ENCODE peak calls at places on chromosomes 2 and 18, in four cellular contexts. M is K562, G is GM12878, Z is HepG2. U is an unnamed sample.

GRCh38 chr2:112583497-112584133 is 794 bp upstream of the CHCHD5 start:
- DNase-seq in M (peak; percentile 38), G (no peak), Z (peak; percentile 75), U (peak; percentile 65)

GRCh38 chr18:6752200-6752873 is 22.8 kb downstream of the ARHGAP28 start:
- DNase-seq in M (no peak), G (no peak), Z (no peak), U (no peak)

GRCh38 chr2:180513389-180513788 is 467.0 kb upstream of the UBE2E3 start:
- DNase-seq in M (no peak), G (no peak), Z (no peak), U (no peak)

GRCh38 chr2:140797718-140798117 is 1333.1 kb downstream of the LRP1B start:
- DNase-seq in M (no peak), G (peak; percentile 23), Z (no peak), U (no peak)

GRCh38 chr2:23513245-23513880 is 128.4 kb downstream of the KLHL29 start:
- DNase-seq in M (no peak), G (no peak), Z (no peak), U (no peak)

GRCh38 chr18:25298853-25299274 is 53.1 kb downstream of the ZNF521 start:
- DNase-seq in M (peak; percentile 33), G (no peak), Z (no peak), U (no peak)

GRCh38 chr18:57051019-57051418 is 95.9 kb upstream of the BOD1L2 start:
- DNase-seq in M (no peak), G (no peak), Z (no peak), U (no peak)

GRCh38 chr18:22434973-22435608 is 17.4 kb upstream of the CTAGE1 start:
- DNase-seq in M (no peak), G (no peak), Z (no peak), U (peak; percentile 34)

GRCh38 chr2:197805598-197806316 is 1.4 kb downstream of the PLCL1 start:
- DNase-seq in M (no peak), G (no peak), Z (no peak), U (no peak)

GRCh38 chr2:51710222-51710621 is 678.3 kb upstream of the NRXN1 start:
- DNase-seq in M (peak; percentile 3), G (no peak), Z (peak; percentile 18), U (peak; percentile 23)

GRCh38 chr2:230472619-230473018 is 56.6 kb downstream of the SP100 start:
- DNase-seq in M (no peak), G (peak; percentile 34), Z (no peak), U (no peak)

GRCh38 chr2:26645792-26646191 is 4.6 kb upstream of the CIB4 start:
- DNase-seq in M (no peak), G (no peak), Z (no peak), U (no peak)

GRCh38 chr2:236871500-236872001 is 214.1 kb upstream of the COPS8 start:
- DNase-seq in M (no peak), G (no peak), Z (peak; percentile 5), U (peak; percentile 49)

GRCh38 chr2:105166671-105167070 is 74.9 kb upstream of the GPR45 start:
- DNase-seq in M (no peak), G (no peak), Z (no peak), U (no peak)

GRCh38 chr2:131092409-131093065 is 723 bp downstream of the FAM168B start:
- DNase-seq in M (no peak), G (no peak), Z (no peak), U (peak; percentile 17)

GRCh38 chr18:31454066-31454708 is 6.6 kb downstream of the DSG3 start:
- DNase-seq in M (no peak), G (no peak), Z (peak; percentile 1), U (peak; percentile 82)

GRCh38 chr2:191870744-191871143 is 23.9 kb upstream of the CAVIN2 start:
- DNase-seq in M (no peak), G (no peak), Z (no peak), U (peak; percentile 32)

GRCh38 chr18:34219651-34220050 is 5.1 kb downstream of the NOL4 start:
- DNase-seq in M (no peak), G (no peak), Z (no peak), U (no peak)

GRCh38 chr2:212021947-212022346 is 516.7 kb downstream of the ERBB4 start:
- DNase-seq in M (no peak), G (no peak), Z (peak; percentile 7), U (peak; percentile 32)

GRCh38 chr18:37476182-37476581 is 89.4 kb downstream of the CELF4 start:
- DNase-seq in M (peak; percentile 77), G (no peak), Z (peak; percentile 15), U (peak; percentile 24)

GRCh38 chr18:79953921-79954651 is 2.6 kb upstream of the SLC66A2 start:
- DNase-seq in M (no peak), G (no peak), Z (no peak), U (no peak)

GRCh38 chr2:24994325-24994724 is 22.6 kb upstream of the DNAJC27 start:
- DNase-seq in M (no peak), G (no peak), Z (no peak), U (no peak)

GRCh38 chr2:26696352-26696816 is 3.9 kb downstream of the KCNK3 start:
- DNase-seq in M (no peak), G (no peak), Z (no peak), U (peak; percentile 83)

GRCh38 chr18:60485207-60485606 is 112.6 kb upstream of the MC4R start:
- DNase-seq in M (no peak), G (no peak), Z (no peak), U (no peak)

GRCh38 chr2:2644040-2644439 is 313.0 kb upstream of the MYT1L start:
- DNase-seq in M (no peak), G (no peak), Z (no peak), U (no peak)

GRCh38 chr2:202036601-202037037 is 3.0 kb downstream of the FZD7 start:
- DNase-seq in M (no peak), G (no peak), Z (no peak), U (no peak)

GRCh38 chr18:32337821-32338220 is 132.9 kb downstream of the GAREM1 start:
- DNase-seq in M (no peak), G (no peak), Z (no peak), U (no peak)

GRCh38 chr18:45566025-45566740 is 49.1 kb upstream of the SLC14A2 start:
- DNase-seq in M (no peak), G (no peak), Z (no peak), U (no peak)

GRCh38 chr2:17754773-17755425 is 961 bp downstream of the GEN1 start:
- DNase-seq in M (peak; percentile 27), G (no peak), Z (peak; percentile 33), U (peak; percentile 49)

GRCh38 chr2:28663359-28663758 is 88.3 kb upstream of the PPP1CB start:
- DNase-seq in M (no peak), G (no peak), Z (peak; percentile 51), U (no peak)

GRCh38 chr2:105734762-105735538 is 9.8 kb upstream of the NCK2 start:
- DNase-seq in M (no peak), G (no peak), Z (no peak), U (no peak)

GRCh38 chr2:10947005-10947440 is 35.3 kb downstream of the KCNF1 start:
- DNase-seq in M (no peak), G (no peak), Z (no peak), U (no peak)

GRCh38 chr2:232838406-232838874 is 31.6 kb upstream of the SNORC start:
- DNase-seq in M (peak; percentile 19), G (peak; percentile 59), Z (peak; percentile 33), U (no peak)

GRCh38 chr18:36379426-36379984 is 82.0 kb downstream of the FHOD3 start:
- DNase-seq in M (no peak), G (no peak), Z (no peak), U (no peak)

GRCh38 chr2:95075440-95075885 is 46.1 kb downstream of the MRPS5 start:
- DNase-seq in M (no peak), G (no peak), Z (no peak), U (no peak)

GRCh38 chr18:49894827-49895226 is 81.5 kb upstream of the ACAA2 start:
- DNase-seq in M (no peak), G (no peak), Z (no peak), U (no peak)

GRCh38 chr18:49890041-49890440 is 76.7 kb upstream of the ACAA2 start:
- DNase-seq in M (no peak), G (no peak), Z (no peak), U (no peak)

GRCh38 chr18:49893036-49893435 is 79.7 kb upstream of the ACAA2 start:
- DNase-seq in M (no peak), G (no peak), Z (peak; percentile 29), U (no peak)

GRCh38 chr18:49886891-49887764 is 73.8 kb upstream of the ACAA2 start:
- DNase-seq in M (no peak), G (no peak), Z (no peak), U (no peak)

GRCh38 chr18:49892148-49892924 is 79.0 kb upstream of the ACAA2 start:
- DNase-seq in M (no peak), G (no peak), Z (peak; percentile 39), U (no peak)
- TF ChIP-seq MYC in M (no peak), G (no peak), Z (no peak), U (no peak)

DNA sequence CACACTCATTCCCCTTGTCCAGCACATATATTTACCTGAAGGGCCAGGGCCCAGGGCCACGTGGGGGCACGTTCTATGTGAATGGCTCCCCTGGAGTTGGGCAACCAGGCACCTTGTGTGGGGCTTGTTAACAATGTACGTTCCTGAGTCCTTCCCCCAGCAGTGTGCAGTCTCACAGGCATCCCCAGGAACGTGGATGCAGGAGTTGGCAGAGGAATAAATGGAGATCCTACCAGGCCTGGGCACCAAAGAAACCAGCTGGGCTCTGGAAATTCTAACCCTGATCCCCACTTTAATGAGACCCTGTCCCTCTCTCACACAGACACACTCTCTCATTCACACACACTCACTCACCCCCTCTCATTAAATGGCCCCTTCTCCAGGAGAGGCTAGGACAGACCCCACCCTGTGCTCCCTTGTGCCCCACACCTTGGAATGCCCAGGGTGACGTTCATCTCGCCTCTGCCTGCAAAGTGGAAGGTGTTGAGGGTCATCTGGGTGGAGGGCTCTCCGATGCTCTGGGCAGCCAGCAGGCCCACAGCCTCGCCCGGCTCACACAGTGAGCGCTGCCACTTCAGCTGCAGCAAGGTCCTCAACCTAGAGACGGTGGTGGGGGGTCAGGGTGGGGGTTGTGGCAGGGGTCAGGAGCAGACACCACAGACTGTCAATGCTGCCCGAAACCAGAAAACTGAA is 65.6 kb downstream of the POLR1A start:
- DNase-seq in M (no peak), G (no peak), Z (no peak), U (no peak)
- H3K4me1 ChIP-seq in M (no peaks in the 10 kb centered on the region), G (peaks cover 37% of the 10 kb centered on the region), Z (no peaks in the 10 kb centered on the region), U (peaks cover 15% of the 10 kb centered on the region)

GRCh38 chr2:134365356-134365755 is 111.5 kb downstream of the MGAT5 start:
- DNase-seq in M (peak; percentile 43), G (no peak), Z (no peak), U (peak; percentile 7)
- TF ChIP-seq HDAC2 in M (no peak), G (no peak), Z (no peak), U (no peak)

GRCh38 chr2:219205981-219206441 is 571 bp upstream of the ZFAND2B start:
- DNase-seq in M (no peak), G (no peak), Z (no peak), U (no peak)

GRCh38 chr2:219205165-219205538 is 1.4 kb upstream of the ZFAND2B start:
- DNase-seq in M (no peak), G (no peak), Z (no peak), U (no peak)

GRCh38 chr2:219207254-219207883 is 787 bp downstream of the ZFAND2B start:
- DNase-seq in M (no peak), G (no peak), Z (no peak), U (no peak)

GRCh38 chr2:219207884-219208740 is 1.5 kb downstream of the ZFAND2B start:
- DNase-seq in M (no peak), G (no peak), Z (peak; percentile 90), U (no peak)

GRCh38 chr2:219206442-219207253 is at the start of gene ZFAND2B:
- DNase-seq in M (peak; percentile 94), G (peak; percentile 52), Z (peak; percentile 86), U (peak; percentile 91)
- TF ChIP-seq MYC in M (no peak), G (no peak), Z (peak; percentile 76), U (no peak)

U was measured in A549.